ENCODE peak calls at places on chromosomes 2 and 18, in seven cellular contexts. Z, A, W, U, Y, M and P are unnamed samples.

GRCh38 chr2:9918275-9918674 is 33.2 kb upstream of the GRHL1 start:
- DNase-seq in Z (no peak), A (no peak), W (no peak), U (peak), Y (no peak), M (no peak), P (no peak)

GRCh38 chr18:28175930-28176673 is 828 bp downstream of the CDH2 start:
- DNase-seq in Z (peak), A (no peak), W (no peak), U (peak), Y (peak), M (no peak), P (no peak)

GRCh38 chr18:79883461-79884295 is 67.8 kb downstream of the SLC66A2 start:
- DNase-seq in Z (no peak), A (no peak), W (no peak), U (no peak), Y (no peak), M (no peak), P (no peak)

GRCh38 chr2:236977999-236978398 is 107.7 kb upstream of the COPS8 start:
- DNase-seq in Z (no peak), A (no peak), W (no peak), U (no peak), Y (no peak), M (no peak), P (no peak)

GRCh38 chr2:24493713-24494112 is 2.7 kb downstream of the NCOA1 start:
- DNase-seq in Z (no peak), A (no peak), W (no peak), U (no peak), Y (no peak), M (no peak), P (no peak)

GRCh38 chr18:5424903-5425302 is 118.9 kb downstream of the EPB41L3 start:
- DNase-seq in Z (no peak), A (no peak), W (no peak), U (no peak), Y (no peak), M (peak), P (no peak)

GRCh38 chr2:27765621-27766286 is 5.8 kb upstream of the MRPL33 start:
- DNase-seq in Z (no peak), A (peak), W (peak), U (no peak), Y (no peak), M (no peak), P (peak)

GRCh38 chr2:24909555-24910177 is 10.4 kb downstream of the ADCY3 start:
- DNase-seq in Z (no peak), A (no peak), W (peak), U (no peak), Y (no peak), M (no peak), P (peak)

GRCh38 chr2:45178359-45178758 is 169.1 kb upstream of the SIX2 start:
- DNase-seq in Z (no peak), A (no peak), W (no peak), U (peak), Y (no peak), M (no peak), P (no peak)

GRCh38 chr2:191679818-191680600 is 2.1 kb downstream of the NABP1 start:
- DNase-seq in Z (no peak), A (no peak), W (no peak), U (peak), Y (no peak), M (peak), P (no peak)

GRCh38 chr2:238457927-238458324 is 31.2 kb downstream of the ASB1 start:
- DNase-seq in Z (no peak), A (no peak), W (no peak), U (no peak), Y (no peak), M (no peak), P (no peak)

GRCh38 chr18:53458266-53458665 is 766.2 kb downstream of the MBD2 start:
- DNase-seq in Z (no peak), A (no peak), W (no peak), U (no peak), Y (no peak), M (no peak), P (no peak)

GRCh38 chr18:12515550-12515949 is 107.8 kb downstream of the PRELID3A start:
- DNase-seq in Z (no peak), A (no peak), W (no peak), U (no peak), Y (no peak), M (peak), P (no peak)

GRCh38 chr2:187982668-187983067 is 309.0 kb upstream of the GULP1 start:
- DNase-seq in Z (no peak), A (no peak), W (no peak), U (peak), Y (no peak), M (peak), P (no peak)

GRCh38 chr2:160377204-160377995 is 116.2 kb downstream of the RBMS1 start:
- DNase-seq in Z (no peak), A (no peak), W (no peak), U (no peak), Y (no peak), M (no peak), P (no peak)

GRCh38 chr18:6571239-6571602 is 156.5 kb upstream of the L3MBTL4 start:
- DNase-seq in Z (no peak), A (no peak), W (no peak), U (no peak), Y (no peak), M (no peak), P (no peak)

GRCh38 chr2:70962885-70963878 is 15.2 kb upstream of the ANKRD53 start:
- DNase-seq in Z (no peak), A (no peak), W (peak), U (no peak), Y (no peak), M (no peak), P (no peak)

GRCh38 chr2:145356046-145356445 is 836.1 kb upstream of the ZEB2 start:
- DNase-seq in Z (no peak), A (no peak), W (no peak), U (no peak), Y (no peak), M (no peak), P (no peak)

GRCh38 chr2:187224989-187225388 is 223.1 kb downstream of the CALCRL start:
- DNase-seq in Z (peak), A (no peak), W (no peak), U (no peak), Y (no peak), M (no peak), P (no peak)

GRCh38 chr18:58990720-58991119 is 126.0 kb downstream of the ZNF532 start:
- DNase-seq in Z (no peak), A (no peak), W (no peak), U (peak), Y (no peak), M (no peak), P (no peak)

GRCh38 chr18:68056936-68057335 is 540.4 kb upstream of the DSEL start:
- DNase-seq in Z (no peak), A (no peak), W (no peak), U (no peak), Y (no peak), M (no peak), P (no peak)

GRCh38 chr2:30686000-30686399 is 121.2 kb downstream of the CAPN13 start:
- DNase-seq in Z (peak), A (no peak), W (no peak), U (peak), Y (no peak), M (no peak), P (no peak)

GRCh38 chr2:9818097-9818496 is 25.2 kb upstream of the TAF1B start:
- DNase-seq in Z (no peak), A (no peak), W (no peak), U (no peak), Y (no peak), M (no peak), P (no peak)